ENCODE peak calls at places on chromosomes 1 and 21, in five cellular contexts. Y is fibroblast of mammary gland, S is small intestine, J is iPS DF 19.7, D is Calu3. C is an unnamed sample.

GRCh38 chr1:100921110-100921706 is 25.3 kb downstream of the SLC30A7 start:
- DNase-seq in Y (peak), S (peak), J (no peak), D (peak), C (peak)

GRCh38 chr1:74935446-74935845 is 198.7 kb upstream of the LHX8 start:
- DNase-seq in Y (no peak), S (no peak), J (no peak), D (no peak), C (no peak)

GRCh38 chr1:10634428-10635384 is 160.0 kb downstream of the PEX14 start:
- DNase-seq in Y (peak), S (peak), J (no peak), D (no peak), C (no peak)

GRCh38 chr21:46540087-46540710 is 64.7 kb downstream of the S100B start:
- DNase-seq in Y (no peak), S (peak), J (no peak), D (no peak), C (no peak)

GRCh38 chr1:156794506-156795373 is 21.9 kb downstream of the SH2D2A start:
- DNase-seq in Y (peak), S (no peak), J (no peak), D (no peak), C (no peak)

GRCh38 chr1:76433528-76433927 is 359.0 kb downstream of the ST6GALNAC3 start:
- DNase-seq in Y (peak), S (no peak), J (no peak), D (no peak), C (no peak)

GRCh38 chr1:147241955-147242448 is 482 bp upstream of the CHD1L start:
- DNase-seq in Y (peak), S (no peak), J (no peak), D (no peak), C (no peak)

GRCh38 chr1:112461200-112461871 is 47.4 kb upstream of the WNT2B start:
- DNase-seq in Y (peak), S (no peak), J (no peak), D (no peak), C (no peak)

GRCh38 chr1:7554343-7555270 is 216.5 kb upstream of the VAMP3 start:
- DNase-seq in Y (no peak), S (no peak), J (no peak), D (no peak), C (no peak)

GRCh38 chr1:23290811-23291565 is 53.1 kb downstream of the HNRNPR start:
- DNase-seq in Y (no peak), S (no peak), J (no peak), D (no peak), C (no peak)

GRCh38 chr1:24501371-24502167 is 1.1 kb upstream of the RCAN3 start:
- DNase-seq in Y (peak), S (peak), J (no peak), D (peak), C (peak)

GRCh38 chr1:160125761-160126160 is 10.2 kb downstream of the ATP1A2 start:
- DNase-seq in Y (peak), S (no peak), J (no peak), D (no peak), C (no peak)

GRCh38 chr1:54989473-54989872 is 9.0 kb downstream of the TMEM61 start:
- DNase-seq in Y (no peak), S (peak), J (no peak), D (no peak), C (no peak)

GRCh38 chr1:179745131-179745611 is 2.1 kb downstream of the FAM163A start:
- DNase-seq in Y (no peak), S (no peak), J (no peak), D (no peak), C (no peak)

GRCh38 chr1:168535536-168535935 is 8.3 kb downstream of the XCL2 start:
- DNase-seq in Y (no peak), S (peak), J (no peak), D (no peak), C (no peak)

GRCh38 chr1:176102700-176103244 is 104.3 kb downstream of the COP1 start:
- DNase-seq in Y (peak), S (no peak), J (no peak), D (no peak), C (no peak)

GRCh38 chr21:43702785-43703067 is 16.2 kb upstream of the PDXK start:
- DNase-seq in Y (peak), S (no peak), J (no peak), D (no peak), C (no peak)

GRCh38 chr1:28246427-28246832 is 10.5 kb downstream of the ATP5IF1 start:
- DNase-seq in Y (peak), S (peak), J (no peak), D (peak), C (peak)

GRCh38 chr1:145706282-145706681 is 886 bp downstream of the PDZK1 start:
- DNase-seq in Y (peak), S (peak), J (no peak), D (peak), C (no peak)

GRCh38 chr1:157363660-157364140 is 188.6 kb downstream of the FCRL5 start:
- DNase-seq in Y (peak), S (peak), J (peak), D (peak), C (peak)

GRCh38 chr1:9687120-9687875 is 35.8 kb downstream of the PIK3CD start:
- DNase-seq in Y (peak), S (peak), J (no peak), D (peak), C (peak)

GRCh38 chr1:18154431-18155194 is 47.0 kb downstream of the IGSF21 start:
- DNase-seq in Y (no peak), S (no peak), J (no peak), D (no peak), C (no peak)

GRCh38 chr21:32256873-32257620 is 21.8 kb downstream of the MIS18A start:
- DNase-seq in Y (peak), S (peak), J (no peak), D (peak), C (no peak)

GRCh38 chr1:33332357-33332789 is 11.5 kb upstream of the A3GALT2 start:
- DNase-seq in Y (peak), S (no peak), J (no peak), D (no peak), C (no peak)

GRCh38 chr1:178579562-178579961 is 66.7 kb downstream of the TEX35 start:
- DNase-seq in Y (no peak), S (no peak), J (no peak), D (no peak), C (peak)

GRCh38 chr21:29762570-29763082 is 177.2 kb downstream of the GRIK1 start:
- DNase-seq in Y (no peak), S (no peak), J (no peak), D (no peak), C (no peak)

GRCh38 chr1:8144318-8144717 is 118.2 kb upstream of the ERRFI1 start:
- DNase-seq in Y (no peak), S (no peak), J (no peak), D (no peak), C (no peak)

GRCh38 chr1:21518774-21519455 is 9.7 kb downstream of the ALPL start:
- DNase-seq in Y (no peak), S (no peak), J (no peak), D (no peak), C (peak)

GRCh38 chr1:86993269-86993985 is 79.0 kb downstream of the HS2ST1 start:
- DNase-seq in Y (no peak), S (no peak), J (no peak), D (no peak), C (no peak)

GRCh38 chr1:6185635-6186382 is 5.7 kb upstream of the CHD5 start:
- DNase-seq in Y (peak), S (no peak), J (no peak), D (no peak), C (peak)

GRCh38 chr21:36135391-36136094 is 664 bp downstream of the CBR3 start:
- DNase-seq in Y (peak), S (peak), J (no peak), D (peak), C (no peak)